ENCODE peak calls at places on chromosome 2, in four cellular contexts. R is 8988T; W is stimulated activated CD4-positive, alpha-beta T cell treated with anti-CD3 and anti-CD28 coated beads, Interleukin-2, amount 100 ng/mL, for 24 hours; Z is fibroblast of the aortic adventitia. V is an unnamed sample.

GRCh38 chr2:227447606-227448005 is 24.4 kb upstream of the AGFG1 start:
- DNase-seq in Z (peak; percentile 41), R (no peak), W (no peak), V (peak; percentile 26)

GRCh38 chr2:239084007-239084406 is 236.1 kb downstream of the TWIST2 start:
- DNase-seq in R (no peak), Z (no peak), W (no peak), V (no peak)

GRCh38 chr2:179020156-179020750 is 29.7 kb downstream of the CCDC141 start:
- DNase-seq in W (peak; percentile 63), R (no peak), Z (peak; percentile 17), V (peak; percentile 6)

GRCh38 chr2:71939588-71940535 is 207.8 kb downstream of the CYP26B1 start:
- DNase-seq in R (no peak), Z (no peak), W (no peak), V (no peak)

GRCh38 chr2:44716131-44716530 is 225.4 kb upstream of the SIX3 start:
- DNase-seq in R (no peak), W (no peak), Z (peak; percentile 31), V (no peak)

GRCh38 chr2:96139181-96139758 is 968 bp upstream of the ASTL start:
- DNase-seq in W (no peak), R (no peak), Z (no peak), V (no peak)

GRCh38 chr2:75564026-75564688 is 3.4 kb upstream of the EVA1A start:
- DNase-seq in W (no peak), R (no peak), Z (no peak), V (peak; percentile 61)

GRCh38 chr2:69381337-69381737 is 5.7 kb downstream of the GFPT1 start:
- DNase-seq in W (no peak), Z (peak; percentile 66), R (no peak), V (peak; percentile 45)

GRCh38 chr2:75100011-75100680 is 99.2 kb downstream of the TACR1 start:
- DNase-seq in Z (peak; percentile 54), R (no peak), W (no peak), V (peak; percentile 75)

GRCh38 chr2:172234716-172235661 is 132.3 kb upstream of the DLX2 start:
- DNase-seq in R (peak; percentile 37), W (peak; percentile 30), Z (no peak), V (no peak)

GRCh38 chr2:57376985-57377384 is 669.6 kb upstream of the VRK2 start:
- DNase-seq in Z (peak; percentile 7), R (no peak), W (no peak), V (no peak)

GRCh38 chr2:127581050-127581345 is 45.5 kb downstream of the MYO7B start:
- DNase-seq in W (no peak), R (peak; percentile 2), Z (no peak), V (no peak)

GRCh38 chr2:207224814-207225482 is 59.2 kb upstream of the KLF7 start:
- DNase-seq in Z (no peak), W (peak; percentile 67), R (no peak), V (no peak)

GRCh38 chr2:149042881-149043280 is 4.4 kb downstream of the LYPD6B start:
- DNase-seq in W (no peak), Z (no peak), R (no peak), V (no peak)